ENCODE peak calls at places on chromosome 21, in five cellular contexts. I is IMR-90, X is neuronal stem cell, M is mesendoderm, V is H1. F is an unnamed sample.

GRCh38 chr21:28148400-28149064 is 844.1 kb downstream of the LTN1 start:
- DNase-seq in I (peak), X (no peak), M (no peak), V (no peak), F (no peak)

GRCh38 chr21:28548291-28548690 is 444.4 kb downstream of the LTN1 start:
- DNase-seq in I (peak), X (no peak), M (no peak), V (no peak), F (no peak)

GRCh38 chr21:41024341-41025056 is 143.5 kb upstream of the BACE2 start:
- DNase-seq in I (no peak), X (no peak), M (peak), V (no peak), F (no peak)

GRCh38 chr21:44480200-44481065 is 25.1 kb downstream of the LRRC3 start:
- DNase-seq in I (no peak), X (no peak), M (no peak), V (no peak), F (no peak)

GRCh38 chr21:19322360-19322759 is 918.8 kb upstream of the TMPRSS15 start:
- DNase-seq in I (no peak), X (no peak), M (no peak), V (no peak), F (no peak)

GRCh38 chr21:44431300-44431699 is 24.0 kb upstream of the LRRC3 start:
- DNase-seq in I (no peak), X (no peak), M (no peak), V (no peak), F (peak)

GRCh38 chr21:44871576-44872265 is 1.8 kb downstream of the PTTG1IP start:
- DNase-seq in I (peak), X (no peak), M (no peak), V (no peak), F (no peak)

GRCh38 chr21:42844411-42845113 is 34.8 kb downstream of the WDR4 start:
- DNase-seq in I (no peak), X (no peak), M (no peak), V (no peak), F (peak)

GRCh38 chr21:32954353-32954752 is 71.4 kb upstream of the OLIG2 start:
- DNase-seq in I (no peak), X (no peak), M (no peak), V (no peak), F (no peak)

GRCh38 chr21:33028759-33029511 is 3.2 kb downstream of the OLIG2 start:
- DNase-seq in I (peak), X (no peak), M (no peak), V (no peak), F (peak)

GRCh38 chr21:17679002-17679600 is 66.4 kb upstream of the BTG3 start:
- DNase-seq in I (peak), X (peak), M (peak), V (no peak), F (no peak)

GRCh38 chr21:17925900-17926299 is 106.7 kb upstream of the C21orf91 start:
- DNase-seq in I (peak), X (no peak), M (peak), V (no peak), F (no peak)

GRCh38 chr21:23218667-23219066 is 2220.5 kb downstream of the NCAM2 start:
- DNase-seq in I (no peak), X (no peak), M (no peak), V (no peak), F (no peak)

GRCh38 chr21:37528150-37528937 is 161.8 kb downstream of the DYRK1A start:
- DNase-seq in I (no peak), X (no peak), M (no peak), V (no peak), F (no peak)

GRCh38 chr21:37670883-37671282 is 245.4 kb downstream of the KCNJ6 start:
- DNase-seq in I (peak), X (no peak), M (no peak), V (no peak), F (no peak)

GRCh38 chr21:39057121-39057520 is 126.1 kb downstream of the PSMG1 start:
- DNase-seq in I (no peak), X (no peak), M (no peak), V (no peak), F (no peak)

GRCh38 chr21:41777934-41778815 is 11.3 kb upstream of the RIPK4 start:
- DNase-seq in I (peak), X (peak), M (peak), V (peak), F (peak)

GRCh38 chr21:20459838-20460237 is 538.4 kb upstream of the NCAM2 start:
- DNase-seq in I (no peak), X (no peak), M (no peak), V (no peak), F (no peak)

GRCh38 chr21:33197546-33197945 is 32.2 kb upstream of the IFNAR2 start:
- DNase-seq in I (no peak), X (no peak), M (peak), V (no peak), F (no peak)

GRCh38 chr21:41766883-41767605 is at the start of gene RIPK4:
- DNase-seq in I (peak), X (no peak), M (peak), V (peak), F (peak)

GRCh38 chr21:17463441-17463840 is 49.4 kb upstream of the CXADR start:
- DNase-seq in I (peak), X (no peak), M (peak), V (no peak), F (no peak)

GRCh38 chr21:14523234-14523633 is 22.9 kb downstream of the SAMSN1 start:
- DNase-seq in I (no peak), X (no peak), M (no peak), V (no peak), F (no peak)

GRCh38 chr21:39377444-39378050 is 28.7 kb upstream of the HMGN1 start:
- DNase-seq in I (no peak), X (no peak), M (peak), V (no peak), F (peak)

GRCh38 chr21:18951291-18952038 is 547.9 kb upstream of the TMPRSS15 start:
- DNase-seq in I (no peak), X (peak), M (peak), V (peak), F (peak)

GRCh38 chr21:25578070-25578961 is 29.0 kb downstream of the MRPL39 start:
- DNase-seq in I (peak), X (no peak), M (peak), V (no peak), F (no peak)

GRCh38 chr21:29434081-29434480 is 135.4 kb downstream of the BACH1 start:
- DNase-seq in I (no peak), X (no peak), M (no peak), V (no peak), F (no peak)

GRCh38 chr21:38159355-38159754 is 97.4 kb upstream of the KCNJ15 start:
- DNase-seq in I (peak), X (peak), M (peak), V (peak), F (peak)

GRCh38 chr21:41631564-41632461 is 123.9 kb upstream of the TMPRSS2 start:
- DNase-seq in I (no peak), X (no peak), M (no peak), V (no peak), F (no peak)

GRCh38 chr21:36430841-36431240 is 45.6 kb downstream of the CHAF1B start:
- DNase-seq in I (no peak), X (no peak), M (no peak), V (no peak), F (no peak)

GRCh38 chr21:36431252-36431651 is 46.1 kb downstream of the CHAF1B start:
- DNase-seq in I (no peak), X (no peak), M (no peak), V (no peak), F (no peak)

GRCh38 chr21:36427502-36427901 is 42.3 kb downstream of the CHAF1B start:
- DNase-seq in I (no peak), X (no peak), M (no peak), V (no peak), F (no peak)

GRCh38 chr21:36428789-36429671 is 43.8 kb downstream of the CHAF1B start:
- DNase-seq in I (no peak), X (no peak), M (no peak), V (no peak), F (no peak)

DNA sequence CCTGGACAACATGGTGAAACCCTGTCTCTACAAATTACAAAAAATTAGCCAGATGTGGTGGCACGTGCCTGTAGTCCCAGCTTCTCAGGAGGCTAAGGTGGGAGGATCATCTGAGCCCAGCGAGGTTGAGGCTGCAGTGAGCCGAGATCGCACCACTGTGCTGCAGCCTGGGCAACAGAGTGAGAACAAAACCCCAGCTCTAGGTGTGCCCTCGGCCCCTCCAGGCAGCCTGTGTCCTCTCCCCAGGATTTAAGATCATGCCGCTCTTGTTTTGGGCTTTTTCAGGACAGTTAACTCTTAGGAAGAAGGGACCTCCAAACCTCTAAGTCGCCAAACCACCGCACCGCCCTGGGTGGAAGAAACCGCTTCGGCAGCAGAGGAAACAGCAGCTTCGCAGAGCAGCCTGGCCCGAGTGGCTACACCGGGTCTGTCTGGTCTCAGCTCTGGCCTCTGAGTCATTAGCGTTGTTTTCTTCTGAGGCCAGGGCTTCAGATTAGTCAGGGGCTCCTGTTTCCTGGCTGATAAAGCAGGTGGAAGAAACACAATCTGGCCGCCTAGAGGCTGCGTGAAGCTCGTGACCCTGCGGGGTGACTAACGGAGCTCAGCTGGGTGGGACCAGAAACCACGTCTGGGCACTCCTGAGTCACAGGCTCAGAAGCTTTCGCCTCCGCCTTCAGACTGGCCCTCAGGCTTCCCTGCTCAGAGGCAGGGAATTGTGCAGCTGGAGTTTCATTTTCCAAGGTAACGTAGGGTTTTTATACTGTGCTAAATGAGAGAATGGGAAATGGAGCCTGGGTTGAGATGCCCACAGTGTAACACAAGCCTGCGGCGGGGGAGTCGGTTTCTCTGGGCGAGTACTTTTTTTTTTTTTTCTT is 44.7 kb downstream of the CHAF1B start:
- DNase-seq in I (peak), X (peak), M (peak), V (peak), F (peak)
- H2BK15ac ChIP-seq in I (peak), X (peak), M (no peak), V (no peak), F (no peak)

DNA sequence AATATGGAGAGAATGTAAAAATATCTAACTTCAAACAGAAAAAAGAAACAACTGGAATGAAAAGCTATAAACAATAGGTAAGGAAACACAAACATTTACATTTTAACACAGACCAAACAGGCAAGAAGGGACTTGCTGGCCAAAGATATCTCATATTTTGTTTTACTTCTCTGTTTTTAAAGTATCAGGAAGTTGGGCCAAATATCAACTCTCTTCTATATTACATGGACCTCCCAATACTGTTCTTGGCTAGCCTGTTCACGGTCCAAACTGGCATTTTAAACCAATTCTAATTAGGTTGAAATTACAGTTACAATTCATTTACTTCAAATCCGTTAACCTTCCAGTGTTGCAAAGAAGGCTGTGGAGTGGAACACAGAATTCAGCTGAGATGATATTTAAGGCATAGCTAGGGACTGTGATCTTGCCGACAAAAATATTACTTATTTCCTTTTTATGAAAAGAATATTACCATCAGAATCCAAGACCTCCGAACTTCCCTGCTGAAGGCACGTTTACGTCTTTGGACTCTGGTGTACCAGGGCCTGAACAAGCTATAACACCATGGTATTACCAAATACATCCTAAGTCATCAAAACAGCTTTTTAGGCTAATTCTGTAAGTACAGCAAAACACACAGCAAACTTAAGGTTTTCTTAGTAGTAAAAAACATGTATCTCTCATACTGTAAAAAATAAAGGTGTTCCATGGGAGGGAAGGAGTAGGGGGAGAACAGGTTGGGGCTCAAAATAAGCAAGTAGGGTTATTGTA is 165.4 kb downstream of the RUNX1 start:
- DNase-seq in I (no peak), X (no peak), M (no peak), V (no peak), F (no peak)
- H3K4ac ChIP-seq in I (peak), X (no peak), M (no peak), V (no peak), F (no peak)

DNA sequence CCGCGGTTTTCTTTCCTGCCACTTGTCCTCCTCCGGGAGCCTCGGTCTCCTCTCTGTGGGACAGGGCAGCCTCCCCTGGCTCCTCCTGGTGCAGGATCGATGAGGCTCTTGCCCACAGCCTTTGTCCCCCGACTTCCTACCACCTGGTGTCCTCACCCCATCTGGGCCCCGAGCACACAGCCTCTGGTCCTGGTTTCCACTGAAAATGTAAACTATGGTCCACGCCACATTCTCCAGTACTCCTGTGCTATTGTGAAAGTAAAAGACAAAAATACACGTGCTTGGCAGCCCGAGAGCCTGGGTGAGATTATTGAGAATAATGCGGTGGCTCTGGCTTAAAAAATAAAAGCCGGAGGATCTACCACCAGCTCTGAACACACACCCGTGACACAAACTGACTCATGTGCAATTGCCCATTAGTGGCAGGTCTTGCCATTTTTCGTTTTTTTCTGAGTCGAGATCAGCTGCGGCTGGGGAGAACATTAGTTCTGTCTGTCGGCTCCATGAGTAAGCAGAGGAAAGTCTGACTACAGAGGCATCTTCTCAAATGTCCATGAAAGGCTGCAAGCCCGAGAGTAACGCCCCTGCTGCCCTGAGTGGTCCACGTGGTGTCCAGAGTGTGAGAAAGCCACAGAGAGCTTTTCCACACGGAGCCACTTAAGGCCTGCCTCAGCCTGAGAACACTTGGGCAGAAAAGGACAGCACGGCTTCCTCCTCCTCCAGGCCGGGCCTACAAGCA is 5.7 kb upstream of the COL6A2 start:
- DNase-seq in I (peak), X (no peak), M (no peak), V (no peak), F (no peak)
- H2BK15ac ChIP-seq in I (peak), X (no peak), M (no peak), V (no peak), F (no peak)

DNA sequence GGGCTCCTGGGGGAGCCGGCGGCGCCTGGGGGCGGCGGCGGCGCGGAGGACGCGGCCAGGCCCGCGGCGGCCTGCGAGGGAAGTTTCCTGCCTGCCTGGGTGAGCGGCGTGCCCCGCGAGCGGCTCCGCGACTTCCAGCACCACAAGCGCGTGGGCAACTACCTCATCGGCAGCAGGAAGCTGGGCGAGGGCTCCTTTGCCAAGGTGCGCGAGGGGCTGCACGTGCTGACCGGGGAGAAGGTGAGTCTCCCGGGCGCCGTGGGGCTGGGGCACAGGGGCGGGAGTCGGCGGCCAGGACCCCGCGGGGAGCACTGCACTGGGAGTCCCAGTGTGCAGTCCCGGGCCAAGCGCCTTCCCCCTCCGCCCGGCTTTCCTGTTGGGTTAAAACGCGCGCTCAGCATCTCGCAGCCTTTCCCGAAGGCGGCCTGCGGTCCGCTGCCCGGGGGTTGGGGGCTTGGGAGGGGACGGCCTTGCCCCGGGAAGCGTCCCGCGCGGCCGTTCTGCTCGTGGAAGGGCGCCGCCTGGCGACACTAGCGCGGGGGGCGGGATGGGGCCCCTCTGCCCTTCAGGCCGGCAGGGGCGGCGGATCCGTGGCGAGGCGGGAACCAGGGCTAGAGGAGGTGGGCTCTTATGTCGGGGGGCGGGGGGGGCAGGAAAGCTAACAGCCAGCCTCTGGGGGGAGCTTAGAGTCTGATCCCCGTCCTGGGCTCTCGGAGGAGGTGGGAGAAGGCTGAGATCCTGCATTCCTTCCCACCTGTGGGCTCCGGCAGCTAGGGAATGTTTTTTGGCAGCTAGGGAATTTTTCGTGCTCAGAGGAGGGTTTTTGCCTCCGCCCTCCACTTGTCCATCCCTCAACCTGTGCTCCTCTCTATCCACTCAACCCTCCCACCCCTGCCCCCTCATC is 1.1 kb downstream of the HUNK start:
- DNase-seq in I (peak), X (peak), M (peak), V (no peak), F (peak)
- H3K4ac ChIP-seq in I (peak), X (peak), M (peak), V (no peak), F (no peak)

F was measured in H9.